ENCODE peak calls at places on chromosomes 3 and 15, in five cellular contexts. W, V, N, L and M are unnamed samples.
A peak's percentile ranks its signal among the peaks of the same experiment; 100 is the strongest.

GRCh38 chr3:21392521-21392920 is 358.5 kb downstream of the ZNF385D start:
- DNase-seq in W (no peak), V (no peak), N (no peak), L (no peak), M (no peak)

GRCh38 chr15:81338422-81339007 is 14.6 kb upstream of the STARD5 start:
- DNase-seq in W (no peak), V (no peak), N (no peak), L (no peak), M (no peak)

GRCh38 chr3:156431334-156432121 is 123.4 kb downstream of the SSR3 start:
- DNase-seq in W (no peak), V (no peak), N (no peak), L (no peak), M (no peak)

GRCh38 chr3:112303811-112304325 is 9.9 kb upstream of the SLC9C1 start:
- DNase-seq in W (no peak), V (no peak), N (no peak), L (no peak), M (peak; percentile 53)

GRCh38 chr15:74489518-74490338 is 28.8 kb upstream of the UBL7 start:
- DNase-seq in W (peak; percentile 39), V (peak; percentile 85), N (peak; percentile 54), L (peak; percentile 88), M (peak; percentile 88)

GRCh38 chr15:82942691-82943090 is 9.8 kb downstream of the HOMER2 start:
- DNase-seq in W (peak; percentile 16), V (no peak), N (no peak), L (no peak), M (no peak)

GRCh38 chr3:71102111-71103039 is 481.2 kb downstream of the FOXP1 start:
- DNase-seq in W (no peak), V (no peak), N (peak; percentile 45), L (peak; percentile 12), M (no peak)

GRCh38 chr3:35505181-35505580 is 134.1 kb upstream of the ARPP21 start:
- DNase-seq in W (no peak), V (no peak), N (no peak), L (no peak), M (peak; percentile 85)

GRCh38 chr3:127307431-127307830 is 19.6 kb upstream of the PRR20G start:
- DNase-seq in W (no peak), V (no peak), N (no peak), L (no peak), M (no peak)

GRCh38 chr3:149977391-149977790 is 6.7 kb upstream of the PFN2 start:
- DNase-seq in W (no peak), V (no peak), N (no peak), L (no peak), M (no peak)

GRCh38 chr3:68919000-68919399 is 13.3 kb downstream of the TAFA4 start:
- DNase-seq in W (no peak), V (no peak), N (no peak), L (no peak), M (peak; percentile 79)
- TF ChIP-seq REST in W (no peak), V (no peak), N (peak; percentile 67), L (peak; percentile 89), M (peak; percentile 75)

GRCh38 chr3:120875989-120876388 is 32.0 kb upstream of the STXBP5L start:
- DNase-seq in W (no peak), V (no peak), N (no peak), L (no peak), M (peak; percentile 50)

GRCh38 chr3:120879401-120879800 is 28.6 kb upstream of the STXBP5L start:
- DNase-seq in W (no peak), V (no peak), N (no peak), L (no peak), M (no peak)

GRCh38 chr3:120875507-120875906 is 32.5 kb upstream of the STXBP5L start:
- DNase-seq in W (no peak), V (no peak), N (no peak), L (no peak), M (peak; percentile 13)
- H3K4me1 ChIP-seq in W (no peaks in the 10 kb centered on the region), V (no peaks in the 10 kb centered on the region), N (no peaks in the 10 kb centered on the region), L (no peaks in the 10 kb centered on the region), M (peaks cover 16% of the 10 kb centered on the region)

GRCh38 chr15:46312133-46312740 is 677.4 kb downstream of the SQOR start:
- DNase-seq in W (peak; percentile 51), V (peak; percentile 39), N (peak; percentile 36), L (peak; percentile 55), M (peak; percentile 90)
- TF ChIP-seq REST in W (no peak), V (no peak), N (no peak), L (no peak), M (no peak)

GRCh38 chr15:85584791-85585360 is 204.5 kb downstream of the AKAP13 start:
- DNase-seq in W (no peak), V (no peak), N (no peak), L (no peak), M (no peak)
- H3K4me1 ChIP-seq in W (peaks cover 21% of the 10 kb centered on the region), V (no peaks in the 10 kb centered on the region), N (no peaks in the 10 kb centered on the region), L (no peaks in the 10 kb centered on the region), M (peaks cover 13% of the 10 kb centered on the region)

DNA sequence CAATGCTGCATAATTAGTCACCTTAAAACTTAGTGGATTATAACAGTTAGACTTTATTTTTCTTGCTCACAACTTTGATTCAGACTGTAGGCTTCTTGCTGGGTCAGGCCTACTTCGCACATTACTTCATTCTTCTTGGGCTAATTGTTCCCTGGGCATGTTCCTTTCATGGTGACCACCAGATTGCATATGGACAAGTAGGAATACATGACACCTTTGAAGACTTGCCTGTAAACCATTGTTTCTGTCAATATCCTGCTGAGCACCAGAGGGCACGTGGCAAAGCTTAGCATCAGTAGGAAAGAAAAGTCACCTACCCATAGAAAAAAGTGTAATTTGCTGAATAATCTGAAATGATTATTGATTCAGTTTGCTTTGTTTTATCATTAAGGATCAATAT is 54.3 kb upstream of the ROBO1 start:
- DNase-seq in W (no peak), V (no peak), N (no peak), L (no peak), M (no peak)
- TF ChIP-seq REST in W (no peak), V (no peak), N (no peak), L (no peak), M (no peak)

GRCh38 chr15:62999923-63000484 is 42.5 kb upstream of the TPM1 start:
- DNase-seq in W (no peak), V (no peak), N (no peak), L (peak; percentile 40), M (peak; percentile 20)

GRCh38 chr15:62999178-62999577 is 43.4 kb upstream of the TPM1 start:
- DNase-seq in W (no peak), V (no peak), N (no peak), L (no peak), M (no peak)

GRCh38 chr15:62997441-62997840 is 45.1 kb upstream of the TPM1 start:
- DNase-seq in W (no peak), V (no peak), N (no peak), L (no peak), M (no peak)

GRCh38 chr15:63000706-63001105 is 41.8 kb upstream of the TPM1 start:
- DNase-seq in W (no peak), V (no peak), N (no peak), L (peak; percentile 38), M (no peak)

DNA sequence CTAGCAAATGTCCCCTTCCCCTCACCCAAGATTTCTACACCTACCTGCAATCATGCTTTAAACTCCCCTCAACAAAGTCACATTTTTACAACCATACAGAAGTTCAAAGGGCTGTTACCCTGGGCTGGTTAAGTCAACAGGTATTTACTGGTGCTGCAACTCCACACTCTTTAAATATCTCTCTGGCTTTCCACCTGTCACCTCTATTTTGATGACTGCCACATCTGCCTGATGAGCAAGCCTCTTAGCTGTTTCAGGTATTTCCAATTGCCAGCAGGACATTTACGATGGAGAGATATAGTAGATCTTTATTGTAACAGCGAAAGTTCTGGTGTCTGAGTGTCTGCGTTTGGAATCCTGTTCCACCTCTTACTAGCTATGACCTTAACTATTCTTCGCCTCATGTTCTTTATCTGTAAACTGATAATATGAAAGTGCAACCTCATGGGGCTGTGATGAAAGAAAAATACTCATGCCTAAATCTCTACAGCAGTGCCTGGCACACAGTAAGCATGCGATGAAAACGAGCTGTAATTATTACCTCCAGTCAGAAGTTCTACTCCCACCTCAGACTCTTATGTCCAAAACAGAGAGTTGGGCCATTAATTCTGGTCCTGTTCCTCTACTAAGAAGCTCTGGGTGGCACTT is 44.2 kb upstream of the TPM1 start:
- DNase-seq in W (peak; percentile 52), V (no peak), N (no peak), L (no peak), M (no peak)
- H3K4me1 ChIP-seq in W (peaks cover 65% of the 10 kb centered on the region), V (no peaks in the 10 kb centered on the region), N (no peaks in the 10 kb centered on the region), L (peaks cover 10% of the 10 kb centered on the region), M (no peaks in the 10 kb centered on the region)

GRCh38 chr15:100572362-100572983 is 29.5 kb downstream of the LINS1 start:
- DNase-seq in W (no peak), V (no peak), N (no peak), L (no peak), M (peak; percentile 4)

GRCh38 chr15:100570735-100571363 is 31.1 kb downstream of the LINS1 start:
- DNase-seq in W (no peak), V (no peak), N (no peak), L (no peak), M (no peak)

GRCh38 chr15:100571592-100572167 is 30.3 kb downstream of the LINS1 start:
- DNase-seq in W (no peak), V (no peak), N (no peak), L (no peak), M (no peak)

GRCh38 chr15:100569406-100569805 is 32.6 kb downstream of the LINS1 start:
- DNase-seq in W (no peak), V (no peak), N (no peak), L (no peak), M (no peak)

GRCh38 chr15:100570282-100570681 is 31.7 kb downstream of the LINS1 start:
- DNase-seq in W (no peak), V (peak; percentile 66), N (no peak), L (no peak), M (no peak)
- TF ChIP-seq REST in W (no peak), V (no peak), N (no peak), L (no peak), M (no peak)

GRCh38 chr3:36650271-36650671 is 114.1 kb downstream of the DCLK3 start:
- DNase-seq in W (no peak), V (no peak), N (no peak), L (no peak), M (no peak)

GRCh38 chr3:36648241-36649034 is 115.9 kb downstream of the DCLK3 start:
- DNase-seq in W (no peak), V (no peak), N (peak; percentile 64), L (no peak), M (no peak)

GRCh38 chr3:36653095-36653494 is 111.3 kb downstream of the DCLK3 start:
- DNase-seq in W (no peak), V (no peak), N (no peak), L (no peak), M (no peak)

GRCh38 chr3:36647423-36647853 is 116.9 kb downstream of the DCLK3 start:
- DNase-seq in W (no peak), V (no peak), N (peak; percentile 80), L (no peak), M (no peak)

GRCh38 chr3:36649078-36649477 is 115.3 kb downstream of the DCLK3 start:
- DNase-seq in W (no peak), V (no peak), N (no peak), L (no peak), M (no peak)
- H3K4me1 ChIP-seq in W (no peaks in the 10 kb centered on the region), V (no peaks in the 10 kb centered on the region), N (no peaks in the 10 kb centered on the region), L (peaks cover 27% of the 10 kb centered on the region), M (no peaks in the 10 kb centered on the region)